ENCODE peak calls at places on chromosomes 12 and 14, in seven cellular contexts. S, E, F, J, L, X and I are unnamed samples. For H3K4me1, the result is how much of the 10 kb centered on the place peaks cover.

GRCh38 chr12:70154087-70154486 is 89.1 kb upstream of the CNOT2 start:
- DNase-seq in S (no peak), E (no peak), F (no peak), J (peak), L (no peak), X (no peak), I (no peak)

GRCh38 chr12:108930155-108930554 is 50.3 kb downstream of the DAO start:
- DNase-seq in S (no peak), E (no peak), F (no peak), J (no peak), L (no peak), X (no peak), I (no peak)

GRCh38 chr14:103288076-103288766 is 45.8 kb upstream of the EIF5 start:
- DNase-seq in S (no peak), E (no peak), F (no peak), J (no peak), L (no peak), X (no peak), I (no peak)

GRCh38 chr14:74018704-74019407 is at the start of the genes BBOF1 and ENTPD5:
- DNase-seq in S (peak), E (peak), F (peak), J (peak), L (peak), X (peak), I (peak)

GRCh38 chr12:113555226-113555625 is 83.6 kb upstream of the LHX5 start:
- DNase-seq in S (no peak), E (no peak), F (no peak), J (no peak), L (no peak), X (no peak), I (no peak)

GRCh38 chr12:5170894-5171293 is 127.2 kb downstream of the KCNA5 start:
- DNase-seq in S (peak), E (no peak), F (no peak), J (no peak), L (no peak), X (no peak), I (no peak)

GRCh38 chr12:101086490-101086889 is 123.5 kb downstream of the SLC5A8 start:
- DNase-seq in S (no peak), E (no peak), F (no peak), J (no peak), L (no peak), X (no peak), I (no peak)

GRCh38 chr12:108619369-108620160 is 14.1 kb downstream of the SELPLG start:
- DNase-seq in S (no peak), E (no peak), F (no peak), J (no peak), L (no peak), X (no peak), I (no peak)

GRCh38 chr14:68857671-68858070 is 64.8 kb upstream of the ZFP36L1 start:
- DNase-seq in S (no peak), E (no peak), F (no peak), J (no peak), L (no peak), X (no peak), I (no peak)

GRCh38 chr12:40622246-40622838 is 69.9 kb upstream of the CNTN1 start:
- DNase-seq in S (no peak), E (no peak), F (peak), J (peak), L (peak), X (peak), I (peak)

GRCh38 chr12:65100140-65100539 is 21.0 kb downstream of the WIF1 start:
- DNase-seq in S (no peak), E (no peak), F (no peak), J (no peak), L (no peak), X (no peak), I (no peak)

GRCh38 chr14:31059152-31059924 is 33.2 kb upstream of the STRN3 start:
- DNase-seq in S (peak), E (no peak), F (peak), J (no peak), L (no peak), X (peak), I (peak)

GRCh38 chr12:124835652-124836410 is 27.8 kb downstream of the SCARB1 start:
- DNase-seq in S (no peak), E (no peak), F (peak), J (no peak), L (no peak), X (no peak), I (peak)

GRCh38 chr12:112606611-112607366 is 184.8 kb upstream of the RPH3A start:
- DNase-seq in S (no peak), E (no peak), F (no peak), J (no peak), L (no peak), X (no peak), I (no peak)

GRCh38 chr14:49861581-49861922 is 9.0 kb upstream of the NEMF start:
- DNase-seq in S (peak), E (no peak), F (peak), J (no peak), L (peak), X (peak), I (peak)

GRCh38 chr12:46461459-46461858 is 88.9 kb upstream of the SLC38A2 start:
- DNase-seq in S (peak), E (no peak), F (no peak), J (no peak), L (no peak), X (peak), I (no peak)

GRCh38 chr12:90211017-90211416 is 502.4 kb upstream of the ATP2B1 start:
- DNase-seq in S (no peak), E (no peak), F (no peak), J (no peak), L (peak), X (no peak), I (no peak)

GRCh38 chr12:122844366-122844971 is 9.2 kb downstream of the HIP1R start:
- DNase-seq in S (no peak), E (no peak), F (no peak), J (no peak), L (no peak), X (no peak), I (no peak)

GRCh38 chr14:35504260-35504659 is 29.7 kb upstream of the INSM2 start:
- DNase-seq in S (no peak), E (no peak), F (no peak), J (no peak), L (no peak), X (no peak), I (no peak)

GRCh38 chr12:56941299-56942017 is 7.2 kb upstream of the SDR9C7 start:
- DNase-seq in S (no peak), E (no peak), F (no peak), J (peak), L (peak), X (no peak), I (no peak)

GRCh38 chr14:89491701-89492381 is 74.8 kb upstream of the FOXN3 start:
- DNase-seq in S (no peak), E (no peak), F (no peak), J (no peak), L (no peak), X (no peak), I (no peak)

GRCh38 chr12:131863711-131864396 is 30.6 kb upstream of the ULK1 start:
- DNase-seq in S (no peak), E (no peak), F (no peak), J (no peak), L (no peak), X (no peak), I (no peak)

GRCh38 chr12:116551952-116552749 is 7.0 kb upstream of the MAP1LC3B2 start:
- DNase-seq in S (no peak), E (no peak), F (no peak), J (peak), L (no peak), X (no peak), I (no peak)

GRCh38 chr12:42372154-42372791 is 46.3 kb downstream of the PPHLN1 start:
- DNase-seq in S (no peak), E (no peak), F (no peak), J (peak), L (peak), X (no peak), I (no peak)

GRCh38 chr14:99347561-99347960 is 75.6 kb upstream of the BCL11B start:
- DNase-seq in S (no peak), E (no peak), F (no peak), J (no peak), L (no peak), X (no peak), I (no peak)

DNA sequence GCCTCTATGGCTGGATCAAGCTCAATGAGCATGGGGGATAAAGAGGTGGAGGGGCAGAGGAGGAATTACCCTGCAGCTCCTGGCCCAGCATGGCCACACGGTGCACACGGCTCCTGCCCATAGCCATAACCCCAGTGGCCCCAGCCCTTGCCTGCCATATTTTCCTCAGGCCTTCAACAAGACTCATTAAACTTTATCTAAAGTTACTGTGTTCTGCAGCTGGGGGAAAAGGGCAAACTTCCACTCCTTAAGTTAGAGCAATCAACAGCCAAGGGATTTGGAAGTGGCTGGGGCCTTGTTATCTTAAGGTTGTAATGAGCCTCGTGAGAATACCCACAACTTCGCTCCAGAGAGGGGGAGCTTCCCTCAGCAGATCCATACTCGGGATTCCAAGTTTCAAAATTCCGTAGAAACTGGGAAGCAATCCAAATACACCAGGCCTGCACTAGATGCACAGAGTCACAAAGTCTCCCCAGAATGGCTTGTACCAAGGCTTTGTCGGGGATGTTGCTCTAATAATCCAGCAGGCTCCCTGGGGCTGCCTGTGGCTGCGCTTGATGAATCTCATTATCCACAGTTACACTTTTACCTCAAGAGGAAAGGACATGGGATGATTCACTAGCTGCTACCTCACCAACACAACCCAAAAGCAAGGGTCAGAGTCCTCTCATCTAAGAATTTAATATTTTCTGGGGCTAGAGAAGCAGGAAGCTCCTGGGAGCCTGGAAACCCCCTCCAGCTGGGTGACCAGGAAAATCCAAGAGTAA is 13.0 kb upstream of the OR6J1 start:
- DNase-seq in S (no peak), E (no peak), F (no peak), J (no peak), L (no peak), X (no peak), I (no peak)
- TF ChIP-seq POLR2A in S (no peak), E (no peak), F (no peak), J (no peak), L (no peak), X (no peak), I (no peak)

GRCh38 chr12:121784460-121784859 is 9.0 kb downstream of the RHOF start:
- DNase-seq in S (no peak), E (no peak), F (peak), J (no peak), L (peak), X (no peak), I (no peak)
- H3K4me1 ChIP-seq in S (under half), E (under half), F (under half), J (half or more), L (half or more), X (under half), I (under half)

DNA sequence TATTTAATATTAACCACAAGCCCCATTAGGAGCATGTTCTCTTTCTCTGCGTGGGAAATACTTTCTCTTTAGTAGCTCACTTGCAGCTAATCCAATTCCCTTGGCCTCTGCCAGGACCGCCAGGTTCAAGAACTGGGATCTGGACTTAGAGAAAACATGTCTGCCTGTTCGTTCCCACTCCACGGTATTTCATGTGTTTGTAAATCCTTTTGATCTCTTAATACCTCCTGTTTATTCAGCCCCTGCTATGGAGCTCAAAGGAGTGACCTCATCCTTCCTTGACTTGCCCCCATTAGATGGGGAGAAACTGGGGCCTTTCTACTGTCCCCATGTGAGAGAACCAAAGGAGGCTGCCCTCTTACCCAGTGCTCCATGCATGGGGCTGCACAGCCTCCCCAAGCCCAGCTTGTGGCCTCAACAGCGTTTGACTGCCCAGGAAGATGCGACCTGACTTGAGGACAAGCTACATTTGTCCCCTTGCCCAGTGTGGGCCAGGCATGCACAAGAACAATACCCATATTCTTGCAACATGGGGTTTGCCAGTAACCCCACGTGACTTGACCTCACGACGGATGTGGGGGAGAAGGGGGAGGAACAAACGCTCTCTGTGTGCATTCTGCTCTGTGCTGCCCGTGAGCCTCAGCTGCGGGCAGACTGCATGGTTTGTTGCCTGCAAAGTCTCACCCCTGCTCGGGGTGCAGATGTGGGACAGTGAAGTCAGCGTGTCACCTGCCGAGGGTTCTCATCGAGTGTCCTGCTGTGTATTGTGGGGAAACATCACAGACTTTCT is 30.3 kb downstream of the CD9 start:
- DNase-seq in S (peak), E (peak), F (peak), J (no peak), L (no peak), X (peak), I (peak)
- TF ChIP-seq POLR2A in S (peak), E (no peak), F (peak), J (no peak), L (no peak), X (no peak), I (no peak)

GRCh38 chr14:53888535-53889386 is 67.9 kb downstream of the BMP4 start:
- DNase-seq in S (no peak), E (no peak), F (no peak), J (no peak), L (no peak), X (no peak), I (no peak)

GRCh38 chr14:53883739-53884138 is 72.9 kb downstream of the BMP4 start:
- DNase-seq in S (no peak), E (no peak), F (no peak), J (no peak), L (no peak), X (no peak), I (no peak)

GRCh38 chr14:53882684-53883083 is 73.9 kb downstream of the BMP4 start:
- DNase-seq in S (no peak), E (no peak), F (no peak), J (peak), L (no peak), X (no peak), I (no peak)

GRCh38 chr14:53881921-53882320 is 74.7 kb downstream of the BMP4 start:
- DNase-seq in S (no peak), E (no peak), F (no peak), J (no peak), L (no peak), X (no peak), I (no peak)

GRCh38 chr14:53885241-53885640 is 71.4 kb downstream of the BMP4 start:
- DNase-seq in S (no peak), E (no peak), F (no peak), J (no peak), L (no peak), X (no peak), I (no peak)
- H3K4me1 ChIP-seq in S (under half), E (under half), F (under half), J (under half), L (under half), X (under half), I (under half)

GRCh38 chr12:127145929-127146789 is 1120.8 kb upstream of the TMEM132C start:
- DNase-seq in S (peak), E (no peak), F (peak), J (peak), L (peak), X (peak), I (peak)
- TF ChIP-seq POLR2A in S (no peak), E (no peak), F (peak), J (no peak), L (peak), X (peak), I (peak)

GRCh38 chr14:52312872-52313492 is 1.1 kb upstream of the PTGER2 start:
- DNase-seq in S (no peak), E (no peak), F (no peak), J (no peak), L (no peak), X (no peak), I (no peak)
- H3K4me1 ChIP-seq in S (under half), E (under half), F (under half), J (under half), L (under half), X (under half), I (under half)

DNA sequence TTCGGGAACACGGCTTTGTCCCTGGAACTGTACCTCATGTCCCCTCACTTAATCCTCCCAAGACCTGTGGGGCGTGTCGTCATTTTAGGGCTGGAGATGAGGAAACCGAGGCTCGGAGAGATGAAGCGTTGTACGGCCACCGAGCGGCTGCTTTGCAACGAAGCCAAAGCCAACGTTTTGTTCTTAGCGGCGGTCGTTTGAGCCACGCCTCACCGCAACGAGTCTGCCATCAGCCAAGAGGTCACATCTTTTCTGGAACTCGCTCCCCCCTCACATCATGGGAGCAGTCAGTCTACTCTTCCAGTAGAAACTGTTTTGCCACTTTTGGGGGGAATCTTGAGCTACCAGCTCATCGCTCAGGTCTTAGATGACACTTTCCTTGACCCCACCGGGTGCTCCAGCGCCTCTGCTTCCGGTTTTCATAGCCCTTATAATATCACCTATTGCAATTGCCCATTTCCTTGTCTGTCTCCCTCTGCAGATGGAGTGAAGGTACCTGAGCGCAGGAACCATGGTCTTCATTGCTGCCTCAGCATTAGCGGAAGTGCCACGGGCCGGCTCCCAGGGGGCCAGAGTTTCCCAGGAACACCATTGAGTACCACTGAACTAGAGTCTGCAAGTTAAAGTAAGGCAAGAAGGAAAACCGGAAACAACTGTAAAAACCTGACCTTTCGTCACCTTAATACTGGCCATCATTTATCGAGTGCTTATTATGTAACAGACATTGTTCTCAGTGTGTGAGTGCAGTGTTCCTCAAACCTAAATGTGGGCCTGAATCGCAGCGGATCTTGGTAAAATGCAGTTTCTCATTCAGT is 19.6 kb downstream of the NINJ2 start:
- DNase-seq in S (no peak), E (no peak), F (no peak), J (no peak), L (no peak), X (no peak), I (peak)
- TF ChIP-seq POLR2A in S (no peak), E (no peak), F (no peak), J (no peak), L (peak), X (no peak), I (no peak)